ENCODE peak calls at places on chromosomes 6 and 20, in six cellular contexts. C is spleen, K is breast epithelium, T is HCT116, U is prostate gland, H is stomach. D is an unnamed sample.

GRCh38 chr6:94636780-94637385 is 940.5 kb upstream of the MANEA start:
- DNase-seq in C (no peak), K (no peak), T (peak; percentile 19), U (no peak), H (no peak), D (no peak)

GRCh38 chr6:100751590-100751989 is 129.5 kb downstream of the ASCC3 start:
- DNase-seq in C (no peak), K (no peak), T (no peak), U (no peak), H (no peak), D (no peak)

GRCh38 chr6:139114741-139115140 is 20.1 kb upstream of the HECA start:
- DNase-seq in C (no peak), K (no peak), T (no peak), U (no peak), H (no peak), D (no peak)

GRCh38 chr6:166466178-166467122 is 83.7 kb upstream of the MPC1 start:
- DNase-seq in C (no peak), K (no peak), T (no peak), U (no peak), H (no peak), D (no peak)

GRCh38 chr6:46876126-46876525 is 45.6 kb downstream of the ADGRF5 start:
- DNase-seq in C (no peak), K (peak; percentile 64), T (peak; percentile 28), U (peak; percentile 48), H (peak; percentile 76), D (no peak)

GRCh38 chr20:3777726-3778629 is 3.3 kb downstream of the SPEF1 start:
- DNase-seq in C (peak; percentile 94), K (no peak), T (no peak), U (no peak), H (peak; percentile 62), D (no peak)

GRCh38 chr6:147161253-147161973 is 42.8 kb upstream of the STXBP5 start:
- DNase-seq in C (no peak), K (no peak), T (no peak), U (no peak), H (no peak), D (no peak)

GRCh38 chr20:58544891-58545290 is 29.7 kb upstream of the APCDD1L start:
- DNase-seq in C (no peak), K (no peak), T (no peak), U (no peak), H (peak; percentile 7), D (no peak)

GRCh38 chr6:72552938-72553337 is 68.9 kb upstream of the KCNQ5 start:
- DNase-seq in C (no peak), K (no peak), T (no peak), U (no peak), H (no peak), D (no peak)

GRCh38 chr20:4369798-4370124 is 351.9 kb upstream of the PRND start:
- DNase-seq in C (no peak), K (no peak), T (no peak), U (no peak), H (no peak), D (no peak)

GRCh38 chr6:110944681-110945151 is 13.8 kb upstream of the GTF3C6 start:
- DNase-seq in C (no peak), K (no peak), T (peak; percentile 69), U (no peak), H (no peak), D (peak; percentile 50)

GRCh38 chr6:34324738-34325444 is 67.6 kb downstream of the NUDT3 start:
- DNase-seq in C (no peak), K (no peak), T (no peak), U (peak; percentile 13), H (no peak), D (no peak)

GRCh38 chr20:49052334-49052733 is 6.2 kb downstream of the CSE1L start:
- DNase-seq in C (no peak), K (no peak), T (no peak), U (no peak), H (no peak), D (no peak)

DNA sequence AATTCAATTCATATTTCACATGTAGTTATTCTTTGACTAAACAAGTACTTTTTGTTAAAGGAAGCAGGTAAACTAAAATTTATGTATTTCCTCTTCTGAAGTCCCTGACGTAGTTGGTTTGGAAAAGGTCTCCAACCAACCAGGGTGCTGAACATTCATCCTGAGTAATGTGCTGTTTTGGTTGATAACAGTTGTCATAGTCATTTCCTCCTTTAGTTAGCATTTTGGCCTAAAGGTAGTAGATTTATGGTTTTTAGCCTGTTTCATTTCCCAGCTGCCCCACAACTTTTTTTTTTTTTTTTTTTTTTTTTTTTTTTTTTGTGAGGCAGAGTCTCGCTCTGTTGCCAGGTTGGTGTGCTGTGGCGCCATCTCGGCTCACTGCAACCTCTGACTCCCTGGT is 382.8 kb upstream of the FLRT3 start:
- DNase-seq in C (no peak), K (no peak), T (no peak), U (no peak), H (no peak), D (no peak)
- TF ChIP-seq POLR2A in C (no peak), K (no peak), T (no peak), U (no peak), H (no peak), D (no peak)

DNA sequence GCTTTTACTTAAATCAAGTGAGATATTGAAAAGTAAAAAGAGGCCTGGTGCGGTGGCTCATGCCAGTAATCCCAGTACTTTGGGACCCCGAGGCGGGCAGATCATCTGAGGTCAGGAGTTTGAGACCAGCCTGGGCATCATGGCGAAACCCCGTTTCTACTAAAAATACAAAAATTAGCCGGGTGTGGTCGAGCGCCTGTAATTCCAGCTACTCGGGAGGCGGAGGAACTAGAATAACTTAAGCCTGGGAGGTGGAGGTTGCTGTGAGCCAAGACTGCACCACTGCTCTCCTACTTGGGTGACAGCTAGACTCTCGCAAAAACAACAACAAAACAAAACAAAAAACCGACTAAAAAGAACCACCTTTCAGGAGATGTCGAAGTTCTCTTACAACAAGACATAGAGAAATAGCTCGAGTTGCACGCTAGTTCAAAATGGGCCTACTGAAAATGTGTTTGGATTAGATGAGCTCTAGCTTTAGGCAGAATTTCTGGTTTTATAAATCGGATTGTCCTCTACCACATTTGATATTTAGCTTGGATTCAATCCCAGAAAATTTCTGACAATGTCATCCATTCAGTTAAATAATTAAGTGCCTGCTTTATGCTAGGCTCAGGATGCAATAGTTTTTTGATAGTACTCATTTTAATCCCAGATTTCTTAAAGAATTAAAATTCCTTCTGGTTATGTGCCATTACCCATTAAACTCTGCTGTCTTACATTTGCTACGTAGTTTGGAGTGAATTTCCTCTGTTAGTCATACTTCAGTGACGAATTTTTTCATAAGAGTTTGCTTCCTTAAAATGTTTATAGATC is 137.5 kb upstream of the SHLD1 start:
- DNase-seq in C (no peak), K (no peak), T (no peak), U (no peak), H (no peak), D (no peak)
- TF ChIP-seq POLR2AphosphoS5 in C (no peak), K (no peak), T (no peak), U (no peak), H (no peak), D (no peak)

DNA sequence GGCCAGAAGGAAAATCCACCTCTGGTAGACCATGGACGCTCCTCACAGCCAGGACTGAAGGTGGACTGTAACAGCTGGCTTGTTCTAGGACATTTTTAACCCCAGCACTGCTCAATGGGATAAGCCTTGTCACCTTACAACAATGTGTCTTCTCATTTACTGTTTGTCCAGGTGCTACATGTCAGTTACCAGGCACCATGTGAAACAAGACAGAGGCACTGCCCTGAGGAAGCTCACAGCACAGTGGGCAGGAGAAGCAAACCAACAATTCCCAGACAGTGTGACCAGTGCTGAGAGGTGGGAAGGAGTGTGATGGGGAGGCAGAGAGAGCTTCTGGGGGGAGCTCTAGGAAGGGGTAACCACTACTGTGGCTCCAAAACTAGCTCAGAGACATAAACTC is 10.7 kb downstream of the SNHG17 start:
- DNase-seq in C (no peak), K (no peak), T (no peak), U (no peak), H (no peak), D (no peak)
- TF ChIP-seq POLR2A in C (no peak), K (no peak), T (no peak), U (no peak), H (no peak), D (peak; percentile 63)

GRCh38 chr6:33070909-33071308 is 2.5 kb downstream of the HLA-DPA1 start:
- DNase-seq in C (no peak), K (no peak), T (no peak), U (no peak), H (no peak), D (no peak)

GRCh38 chr6:33071579-33071978 is 1.9 kb downstream of the HLA-DPA1 start:
- DNase-seq in C (no peak), K (no peak), T (no peak), U (no peak), H (no peak), D (no peak)

GRCh38 chr6:33075208-33075567 is 602 bp upstream of the HLA-DPB1 start:
- DNase-seq in C (no peak), K (no peak), T (no peak), U (no peak), H (no peak), D (no peak)

GRCh38 chr6:33073431-33073871 is at the start of gene HLA-DPA1:
- DNase-seq in C (peak; percentile 81), K (no peak), T (peak; percentile 8), U (no peak), H (peak; percentile 63), D (peak; percentile 43)

DNA sequence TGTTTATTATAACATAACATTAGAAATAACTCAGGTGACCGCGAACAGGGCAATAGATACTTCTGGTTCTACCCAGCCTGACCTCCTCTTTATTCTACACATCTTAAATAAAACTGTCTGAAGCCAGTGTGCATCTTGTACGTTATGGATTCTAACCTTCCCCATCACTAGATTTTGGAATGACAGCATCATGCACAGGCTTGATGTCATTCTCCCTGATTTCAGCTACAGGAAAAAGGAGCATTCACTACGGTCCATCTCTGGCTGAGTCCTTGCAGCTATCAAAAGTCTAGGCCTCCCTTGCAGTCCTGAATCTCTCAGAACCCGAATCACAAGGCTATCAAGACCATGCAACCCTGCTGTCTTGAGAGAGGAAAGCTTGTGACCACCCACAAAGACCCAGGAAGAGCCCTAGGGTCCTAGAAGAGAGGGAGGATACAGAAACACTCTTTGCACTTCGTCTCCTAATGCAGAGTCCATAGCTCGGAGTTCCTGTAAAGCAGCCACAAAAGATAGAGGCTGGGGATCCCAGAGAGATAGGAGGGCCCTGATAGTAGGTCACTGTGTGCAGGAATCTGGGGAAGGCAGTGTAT is 845 bp downstream of the HLA-DPA1 start:
- DNase-seq in C (no peak), K (no peak), T (no peak), U (no peak), H (no peak), D (no peak)
- TF ChIP-seq POLR2AphosphoS5 in C (no peak), K (no peak), T (no peak), U (no peak), H (no peak), D (peak; percentile 89)

GRCh38 chr6:29477923-29478450 is 9.8 kb downstream of the MAS1L start:
- DNase-seq in C (no peak), K (no peak), T (no peak), U (no peak), H (no peak), D (no peak)
- TF ChIP-seq POLR2A in C (no peak), K (no peak), T (no peak), U (no peak), H (no peak), D (no peak)

GRCh38 chr6:14743465-14744211 is 502.2 kb upstream of the JARID2 start:
- DNase-seq in C (peak; percentile 81), K (no peak), T (peak; percentile 94), U (no peak), H (peak; percentile 66), D (no peak)
- TF ChIP-seq POLR2AphosphoS5 in C (no peak), K (no peak), T (peak; percentile 79), U (no peak), H (no peak), D (no peak)

D was measured in GM12892.